ENCODE peak calls at places on chromosomes 2 and 18, in seven cellular contexts. H is OCI-M1, F is ELR, Y is left ventricle myocardium inferior, I is psoas muscle, G is cardiac fibroblast, K is ELF-1. B is an unnamed sample.

GRCh38 chr2:34012728-34013302 is 413.7 kb upstream of the FAM98A start:
- DNase-seq in Y (peak; percentile 21), F (peak; percentile 47), K (peak; percentile 79), G (peak; percentile 38), H (peak; percentile 82), I (peak; percentile 53), B (peak; percentile 50)

GRCh38 chr2:240601061-240601830 is 14.7 kb downstream of the CAPN10 start:
- DNase-seq in I (peak; percentile 43), F (no peak), Y (no peak), K (no peak), G (no peak), H (no peak), B (no peak)

GRCh38 chr2:43426305-43427031 is 169.4 kb downstream of the THADA start:
- DNase-seq in F (peak; percentile 99), Y (no peak), H (peak; percentile 97), K (peak; percentile 44), I (no peak), G (peak; percentile 96), B (peak; percentile 63)

GRCh38 chr2:8515864-8516533 is 165.9 kb upstream of the ID2 start:
- DNase-seq in Y (no peak), H (no peak), F (no peak), G (no peak), I (no peak), K (no peak), B (no peak)

GRCh38 chr2:54166121-54166773 is 50.8 kb downstream of the ACYP2 start:
- DNase-seq in H (no peak), F (peak; percentile 37), I (no peak), G (peak; percentile 5), K (no peak), Y (no peak), B (no peak)

GRCh38 chr2:189874571-189875320 is 90.5 kb downstream of the PMS1 start:
- DNase-seq in Y (no peak), H (peak; percentile 76), G (no peak), F (peak; percentile 44), K (no peak), I (no peak), B (no peak)

GRCh38 chr18:24825397-24825796 is 365.0 kb downstream of the HRH4 start:
- DNase-seq in Y (no peak), G (no peak), F (no peak), K (no peak), H (no peak), I (no peak), B (no peak)

GRCh38 chr2:105775809-105776559 is 31.3 kb downstream of the NCK2 start:
- DNase-seq in G (no peak), F (no peak), H (no peak), I (no peak), Y (no peak), K (no peak), B (no peak)

GRCh38 chr2:101872480-101872879 is 119.3 kb upstream of the IL1R2 start:
- DNase-seq in G (peak; percentile 20), K (no peak), H (no peak), Y (no peak), F (no peak), I (no peak), B (no peak)

GRCh38 chr2:1979101-1979500 is 234.8 kb upstream of the PXDN start:
- DNase-seq in F (no peak), Y (no peak), I (no peak), K (no peak), G (no peak), H (no peak), B (no peak)

GRCh38 chr2:39492095-39492590 is 55.1 kb upstream of the MAP4K3 start:
- DNase-seq in Y (no peak), G (peak; percentile 96), F (peak; percentile 98), I (no peak), H (peak; percentile 91), K (no peak), B (no peak)

GRCh38 chr2:75892490-75892889 is 181.8 kb upstream of the GCFC2 start:
- DNase-seq in F (no peak), K (no peak), Y (no peak), H (peak; percentile 66), I (no peak), G (no peak), B (no peak)

GRCh38 chr2:42756150-42756549 is 7.8 kb downstream of the OXER1 start:
- DNase-seq in H (no peak), G (no peak), K (no peak), Y (no peak), F (no peak), I (no peak), B (no peak)

GRCh38 chr18:50454379-50455005 is 79.6 kb downstream of the SKA1 start:
- DNase-seq in G (no peak), I (no peak), F (no peak), K (no peak), Y (no peak), H (no peak), B (no peak)

GRCh38 chr2:167279810-167280209 is 391.5 kb downstream of the XIRP2 start:
- DNase-seq in H (no peak), I (no peak), K (no peak), Y (no peak), G (no peak), F (no peak), B (no peak)

B was measured in left lobe of liver.